ENCODE peak calls at places on chromosomes 2 and 18, in seven cellular contexts. E, O, L, N, Y, W and H are unnamed samples.

GRCh38 chr2:88220733-88221132 is 50.6 kb downstream of the THNSL2 start:
- DNase-seq in E (no peak), O (no peak), L (no peak), N (no peak), Y (no peak), W (no peak), H (no peak)

GRCh38 chr2:28054916-28055315 is 164.4 kb downstream of the BABAM2 start:
- DNase-seq in E (no peak), O (no peak), L (no peak), N (no peak), Y (no peak), W (no peak), H (no peak)

GRCh38 chr2:43174368-43175186 is 51.8 kb downstream of the ZFP36L2 start:
- DNase-seq in E (no peak), O (no peak), L (no peak), N (peak; percentile 64), Y (peak; percentile 60), W (no peak), H (no peak)

GRCh38 chr2:163247151-163247872 is 408.7 kb upstream of the KCNH7 start:
- DNase-seq in E (no peak), O (no peak), L (no peak), N (no peak), Y (no peak), W (no peak), H (no peak)

GRCh38 chr2:64295326-64296149 is 151.3 kb upstream of the PELI1 start:
- DNase-seq in E (no peak), O (no peak), L (no peak), N (no peak), Y (no peak), W (no peak), H (no peak)

GRCh38 chr18:40346146-40346545 is 1608.9 kb upstream of the PIK3C3 start:
- DNase-seq in E (no peak), O (no peak), L (no peak), N (no peak), Y (no peak), W (no peak), H (no peak)

GRCh38 chr2:112679484-112679883 is 33.7 kb downstream of the SLC20A1 start:
- DNase-seq in E (no peak), O (peak; percentile 70), L (no peak), N (peak; percentile 80), Y (no peak), W (no peak), H (no peak)

GRCh38 chr2:109381327-109381820 is 232.4 kb downstream of the SEPTIN10 start:
- DNase-seq in E (peak; percentile 17), O (no peak), L (no peak), N (no peak), Y (no peak), W (no peak), H (no peak)

GRCh38 chr2:3814846-3815245 is 111.5 kb downstream of the DCDC2C start:
- DNase-seq in E (no peak), O (no peak), L (no peak), N (no peak), Y (no peak), W (no peak), H (no peak)

GRCh38 chr2:188326669-188327301 is 35.1 kb downstream of the GULP1 start:
- DNase-seq in E (no peak), O (no peak), L (no peak), N (no peak), Y (no peak), W (no peak), H (no peak)

GRCh38 chr2:109435066-109435690 is 178.6 kb downstream of the SEPTIN10 start:
- DNase-seq in E (peak; percentile 34), O (no peak), L (no peak), N (no peak), Y (peak; percentile 3), W (no peak), H (peak; percentile 14)

GRCh38 chr18:64966667-64967066 is 784.1 kb upstream of the CDH7 start:
- DNase-seq in E (no peak), O (no peak), L (no peak), N (no peak), Y (peak; percentile 58), W (no peak), H (no peak)

GRCh38 chr2:30456106-30456505 is 9.1 kb downstream of the LCLAT1 start:
- DNase-seq in E (no peak), O (no peak), L (no peak), N (no peak), Y (no peak), W (no peak), H (no peak)

GRCh38 chr2:180644709-180645108 is 335.7 kb upstream of the UBE2E3 start:
- DNase-seq in E (no peak), O (peak; percentile 85), L (peak; percentile 17), N (no peak), Y (no peak), W (no peak), H (no peak)

GRCh38 chr2:37905033-37905432 is 20.1 kb upstream of the RMDN2 start:
- DNase-seq in E (no peak), O (no peak), L (no peak), N (no peak), Y (no peak), W (no peak), H (no peak)

GRCh38 chr2:170878505-170878904 is 50.5 kb upstream of the GORASP2 start:
- DNase-seq in E (no peak), O (no peak), L (no peak), N (no peak), Y (no peak), W (no peak), H (no peak)

GRCh38 chr2:3730646-3731045 is 27.3 kb downstream of the DCDC2C start:
- DNase-seq in E (no peak), O (peak; percentile 16), L (no peak), N (no peak), Y (no peak), W (no peak), H (no peak)

GRCh38 chr2:86632672-86633071 is 9.0 kb upstream of the RNF103 start:
- DNase-seq in E (no peak), O (no peak), L (no peak), N (no peak), Y (no peak), W (no peak), H (no peak)

GRCh38 chr18:48817021-48817461 is 133.7 kb downstream of the SMAD7 start:
- DNase-seq in E (peak; percentile 25), O (no peak), L (no peak), N (peak; percentile 46), Y (no peak), W (no peak), H (no peak)

GRCh38 chr18:57846258-57846657 is 43.1 kb upstream of the ATP8B1 start:
- DNase-seq in E (no peak), O (peak; percentile 33), L (peak; percentile 56), N (no peak), Y (no peak), W (peak; percentile 26), H (peak; percentile 40)

GRCh38 chr2:120681181-120681580 is 54.5 kb upstream of the GLI2 start:
- DNase-seq in E (no peak), O (no peak), L (no peak), N (no peak), Y (no peak), W (no peak), H (no peak)

DNA sequence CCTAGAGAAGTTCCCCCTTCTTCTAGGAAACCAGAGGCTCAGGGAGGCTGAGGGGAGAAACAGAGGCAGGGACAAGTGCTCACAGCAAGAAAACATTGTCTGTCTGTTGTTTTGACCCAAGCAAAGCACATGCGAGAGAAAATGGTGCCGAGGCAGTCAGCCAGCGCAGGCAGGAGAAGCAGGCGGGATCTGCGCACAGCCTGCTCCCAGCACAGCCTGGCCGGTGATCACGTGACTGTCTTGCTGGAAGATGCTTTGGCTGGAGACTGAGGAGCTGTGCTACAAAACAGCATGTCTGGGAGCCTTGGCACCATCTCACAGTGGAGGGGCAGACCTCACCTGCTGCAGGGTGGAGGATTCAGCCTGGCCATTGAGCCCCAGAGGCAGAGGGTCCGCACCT is 93.7 kb upstream of the MYCN start:
- DNase-seq in E (no peak), O (no peak), L (no peak), N (no peak), Y (no peak), W (no peak), H (no peak)
- H3K9me3 ChIP-seq in E (no peaks in the 10 kb centered on the region), O (peaks cover 18% of the 10 kb centered on the region), L (no peaks in the 10 kb centered on the region), N (no peaks in the 10 kb centered on the region), Y (no peaks in the 10 kb centered on the region), W (no peaks in the 10 kb centered on the region), H (peaks cover 3% of the 10 kb centered on the region)

DNA sequence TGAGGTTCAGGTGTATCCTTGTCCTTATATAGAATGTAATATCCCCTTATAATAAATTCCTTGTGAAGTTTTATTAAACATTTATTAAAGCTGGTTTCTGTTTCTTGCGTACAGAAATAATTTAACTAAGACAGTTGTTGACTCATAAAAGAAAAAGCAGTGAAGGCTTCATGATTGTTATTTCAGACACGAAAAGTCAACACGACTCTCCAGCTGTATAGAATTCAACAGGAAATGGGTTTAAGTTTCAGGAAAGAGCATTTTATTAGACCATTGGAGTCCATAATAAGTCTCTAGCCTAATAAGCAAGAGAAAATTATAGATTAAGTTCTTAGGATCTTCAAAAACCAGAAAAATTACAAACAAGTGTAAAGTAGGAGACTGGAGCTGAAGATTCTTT is 62.2 kb downstream of the KCNE4 start:
- DNase-seq in E (no peak), O (no peak), L (no peak), N (no peak), Y (no peak), W (no peak), H (no peak)
- H3K9me3 ChIP-seq in E (no peaks in the 10 kb centered on the region), O (no peaks in the 10 kb centered on the region), L (no peaks in the 10 kb centered on the region), N (no peaks in the 10 kb centered on the region), Y (no peaks in the 10 kb centered on the region), W (no peaks in the 10 kb centered on the region), H (no peaks in the 10 kb centered on the region)

GRCh38 chr2:226450141-226450540 is 349.5 kb downstream of the IRS1 start:
- DNase-seq in E (no peak), O (no peak), L (no peak), N (no peak), Y (no peak), W (no peak), H (no peak)

GRCh38 chr2:226445216-226445861 is 354.3 kb downstream of the IRS1 start:
- DNase-seq in E (no peak), O (no peak), L (no peak), N (no peak), Y (no peak), W (no peak), H (no peak)

GRCh38 chr2:226447896-226448295 is 351.7 kb downstream of the IRS1 start:
- DNase-seq in E (peak; percentile 66), O (peak; percentile 93), L (no peak), N (no peak), Y (no peak), W (no peak), H (no peak)

GRCh38 chr2:226446406-226447001 is 353.1 kb downstream of the IRS1 start:
- DNase-seq in E (no peak), O (no peak), L (no peak), N (no peak), Y (no peak), W (no peak), H (no peak)

GRCh38 chr2:226447338-226447885 is 352.2 kb downstream of the IRS1 start:
- DNase-seq in E (no peak), O (peak; percentile 52), L (no peak), N (no peak), Y (no peak), W (no peak), H (no peak)
- H3K9me3 ChIP-seq in E (peaks cover 3% of the 10 kb centered on the region), O (peaks cover 9% of the 10 kb centered on the region), L (peaks cover 8% of the 10 kb centered on the region), N (no peaks in the 10 kb centered on the region), Y (no peaks in the 10 kb centered on the region), W (peaks cover 8% of the 10 kb centered on the region), H (peaks cover 4% of the 10 kb centered on the region)

DNA sequence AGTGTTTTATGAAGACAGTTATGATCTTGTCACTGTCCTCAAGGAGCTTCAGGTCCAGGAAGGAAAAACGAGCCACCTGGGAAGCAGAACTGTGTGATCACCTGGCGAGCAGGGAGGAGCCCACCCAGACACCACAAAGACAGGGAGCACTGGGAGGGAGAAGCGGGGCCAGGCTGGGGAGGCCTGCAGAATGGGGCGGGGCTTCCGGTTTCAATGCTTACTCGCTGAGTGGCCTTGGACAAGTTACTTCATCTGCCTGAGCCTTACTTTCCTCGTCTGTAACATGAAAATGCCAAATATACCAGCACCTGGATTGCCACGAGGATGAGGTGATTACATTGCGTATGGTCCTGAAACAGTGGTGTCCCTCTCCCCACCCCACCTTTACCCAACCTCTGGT is 227.5 kb downstream of the ANKRD30B start:
- DNase-seq in E (no peak), O (no peak), L (no peak), N (no peak), Y (no peak), W (no peak), H (no peak)
- H3K9me3 ChIP-seq in E (no peaks in the 10 kb centered on the region), O (peaks cover 8% of the 10 kb centered on the region), L (no peaks in the 10 kb centered on the region), N (no peaks in the 10 kb centered on the region), Y (no peaks in the 10 kb centered on the region), W (peaks cover 8% of the 10 kb centered on the region), H (no peaks in the 10 kb centered on the region)